ENCODE peak calls at places on chromosomes 12 and 14, in four cellular contexts. R is mucosa of descending colon, I is WTC11, A is left ventricle myocardium inferior. G is an unnamed sample.

GRCh38 chr12:85016423-85016822 is 19.7 kb downstream of the TSPAN19 start:
- DNase-seq in R (no peak), I (no peak), A (no peak), G (no peak)

GRCh38 chr12:58654021-58654420 is 266.3 kb downstream of the LRIG3 start:
- DNase-seq in I (no peak), A (no peak), R (no peak), G (no peak)

GRCh38 chr14:50719911-50720759 is 52.0 kb upstream of the SAV1 start:
- DNase-seq in R (no peak), I (no peak), A (no peak), G (no peak)

GRCh38 chr14:44962573-44963528 is 861 bp downstream of the TOGARAM1 start:
- DNase-seq in I (peak; percentile 39), A (peak; percentile 57), R (peak; percentile 52), G (peak; percentile 31)

GRCh38 chr12:40464121-40464520 is 228.1 kb upstream of the CNTN1 start:
- DNase-seq in A (no peak), I (no peak), R (no peak), G (no peak)

GRCh38 chr14:41925409-41925808 is 318.7 kb downstream of the LRFN5 start:
- DNase-seq in A (no peak), I (no peak), R (no peak), G (no peak)

GRCh38 chr12:124284368-124284767 is 10.5 kb upstream of the RFLNA start:
- DNase-seq in R (no peak), A (no peak), I (no peak), G (no peak)

GRCh38 chr14:24398298-24398942 is 383 bp upstream of the NYNRIN start:
- DNase-seq in I (peak; percentile 64), R (peak; percentile 60), A (peak; percentile 52), G (peak; percentile 68)

GRCh38 chr12:11553871-11554533 is 95.5 kb upstream of the ETV6 start:
- DNase-seq in I (peak; percentile 36), R (peak; percentile 78), A (no peak), G (no peak)

GRCh38 chr12:124992874-124993567 is 424 bp upstream of the BRI3BP start:
- DNase-seq in R (peak; percentile 89), A (no peak), I (peak; percentile 92), G (peak; percentile 58)

GRCh38 chr14:72558721-72559120 is 335.2 kb downstream of the DPF3 start:
- DNase-seq in I (no peak), A (no peak), R (no peak), G (no peak)

GRCh38 chr12:130364578-130364977 is 26.9 kb downstream of the PIWIL1 start:
- DNase-seq in R (no peak), I (no peak), A (no peak), G (no peak)

GRCh38 chr12:120640840-120641833 is 711 bp downstream of the CABP1 start:
- DNase-seq in R (peak; percentile 63), A (peak; percentile 43), I (peak; percentile 84), G (peak; percentile 80)

GRCh38 chr14:39219075-39219499 is 14.6 kb upstream of the MIA2 start:
- DNase-seq in A (no peak), I (no peak), R (no peak), G (no peak)

GRCh38 chr14:85533821-85534271 is 3.9 kb downstream of the FLRT2 start:
- DNase-seq in A (no peak), R (no peak), I (peak; percentile 56), G (peak; percentile 62)

GRCh38 chr12:67382206-67382871 is 113.2 kb downstream of the CAND1 start:
- DNase-seq in I (no peak), R (no peak), A (no peak), G (no peak)

GRCh38 chr14:89576960-89577359 is 159.9 kb upstream of the FOXN3 start:
- DNase-seq in R (no peak), I (no peak), A (no peak), G (no peak)

GRCh38 chr12:79844693-79845092 is 90.2 kb downstream of the PPP1R12A start:
- DNase-seq in R (no peak), A (no peak), I (no peak), G (no peak)

GRCh38 chr12:105018761-105019160 is 32.6 kb downstream of the NOPCHAP1 start:
- DNase-seq in A (no peak), R (no peak), I (no peak), G (no peak)

GRCh38 chr12:52232233-52232915 is 669 bp upstream of the KRT7 start:
- DNase-seq in R (no peak), A (no peak), I (no peak), G (no peak)

GRCh38 chr14:73613419-73613963 is 1.2 kb downstream of the ACOT6 start:
- DNase-seq in A (no peak), R (no peak), I (no peak), G (no peak)

GRCh38 chr12:13342971-13343370 is 146.4 kb downstream of the EMP1 start:
- DNase-seq in R (no peak), I (no peak), A (no peak), G (no peak)

GRCh38 chr12:106304001-106304421 is 1.5 kb downstream of the TCP11L2 start:
- DNase-seq in I (no peak), A (no peak), R (no peak), G (no peak)

GRCh38 chr14:62117718-62118164 is 355.5 kb downstream of the SNAPC1 start:
- DNase-seq in I (no peak), R (no peak), A (no peak), G (no peak)

GRCh38 chr12:71854594-71854993 is 15.0 kb downstream of the TBC1D15 start:
- DNase-seq in I (no peak), R (no peak), A (no peak), G (no peak)

GRCh38 chr14:61710853-61711817 is 15.8 kb downstream of the HIF1A start:
- DNase-seq in R (no peak), I (no peak), A (no peak), G (no peak)

GRCh38 chr14:83975435-83976222 is 1554.3 kb upstream of the FLRT2 start:
- DNase-seq in R (peak; percentile 15), A (peak; percentile 41), I (no peak), G (no peak)

DNA sequence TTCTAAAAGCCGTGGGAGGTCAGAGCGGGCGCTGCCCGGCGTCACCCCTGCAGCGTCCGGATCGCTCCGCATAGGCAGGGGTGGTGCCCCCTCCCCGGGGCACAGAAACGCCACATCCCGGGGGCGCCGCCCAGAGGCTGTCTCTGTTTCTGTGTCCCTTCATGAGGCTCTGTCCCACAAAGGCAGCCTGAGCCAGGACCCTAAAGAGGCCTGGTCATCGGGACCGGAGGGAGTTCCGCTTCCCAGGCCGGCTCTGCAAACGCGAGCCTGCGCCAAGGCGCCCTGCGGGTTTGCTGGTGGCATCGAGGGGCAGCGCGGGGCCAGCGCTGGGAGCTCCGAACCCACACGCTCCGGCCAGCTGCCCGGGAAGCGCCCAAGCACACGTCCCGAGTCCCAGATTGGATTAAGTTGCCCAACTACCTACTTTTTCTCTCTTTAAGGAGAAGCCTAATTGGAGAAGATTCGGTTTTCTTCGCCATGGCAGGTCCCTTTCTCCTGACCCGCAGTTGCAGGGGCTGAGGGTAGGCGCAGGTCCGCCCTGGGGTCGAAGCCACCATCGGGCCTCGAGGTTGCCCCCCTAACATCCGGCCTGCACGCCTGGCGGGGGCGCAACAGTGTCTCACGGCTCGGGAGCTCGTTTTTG is 421.7 kb downstream of the VRK1 start:
- DNase-seq in A (no peak), R (peak; percentile 2), I (peak; percentile 68), G (no peak)
- TF ChIP-seq CTCF in A (no peak), R (no peak), I (no peak), G (no peak)

DNA sequence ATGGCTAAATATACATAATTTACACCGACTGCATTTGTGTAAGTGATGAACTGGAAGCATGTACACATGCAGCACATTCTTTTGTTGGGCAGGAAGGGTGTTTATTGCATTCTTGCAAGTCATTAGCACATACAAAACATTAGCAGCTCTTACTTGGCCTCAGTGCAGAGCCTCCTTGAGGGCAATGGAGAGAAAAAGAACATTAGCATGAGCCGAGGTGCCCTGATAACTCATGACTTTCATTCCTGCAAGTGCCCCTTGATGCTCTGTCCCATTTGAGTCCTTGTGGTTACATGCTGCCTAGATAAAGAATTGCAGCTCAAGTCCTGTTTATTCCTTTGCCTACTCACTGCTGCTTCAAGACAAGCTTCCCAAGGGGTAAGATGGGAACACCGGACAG is 61.9 kb downstream of the PAX9 start:
- DNase-seq in R (no peak), I (no peak), A (no peak), G (no peak)
- TF ChIP-seq CTCF in R (no peak), I (no peak), A (no peak), G (no peak)

GRCh38 chr14:105064721-105065143 is 498 bp downstream of the GPR132 start:
- DNase-seq in R (peak; percentile 39), A (no peak), I (no peak), G (no peak)

GRCh38 chr14:105067140-105067968 is 2.1 kb upstream of the GPR132 start:
- DNase-seq in A (no peak), R (no peak), I (no peak), G (no peak)

GRCh38 chr14:105064001-105064400 is 1.2 kb downstream of the GPR132 start:
- DNase-seq in A (no peak), R (no peak), I (no peak), G (no peak)

GRCh38 chr14:105066285-105067071 is 1.2 kb upstream of the GPR132 start:
- DNase-seq in I (no peak), A (no peak), R (no peak), G (no peak)

DNA sequence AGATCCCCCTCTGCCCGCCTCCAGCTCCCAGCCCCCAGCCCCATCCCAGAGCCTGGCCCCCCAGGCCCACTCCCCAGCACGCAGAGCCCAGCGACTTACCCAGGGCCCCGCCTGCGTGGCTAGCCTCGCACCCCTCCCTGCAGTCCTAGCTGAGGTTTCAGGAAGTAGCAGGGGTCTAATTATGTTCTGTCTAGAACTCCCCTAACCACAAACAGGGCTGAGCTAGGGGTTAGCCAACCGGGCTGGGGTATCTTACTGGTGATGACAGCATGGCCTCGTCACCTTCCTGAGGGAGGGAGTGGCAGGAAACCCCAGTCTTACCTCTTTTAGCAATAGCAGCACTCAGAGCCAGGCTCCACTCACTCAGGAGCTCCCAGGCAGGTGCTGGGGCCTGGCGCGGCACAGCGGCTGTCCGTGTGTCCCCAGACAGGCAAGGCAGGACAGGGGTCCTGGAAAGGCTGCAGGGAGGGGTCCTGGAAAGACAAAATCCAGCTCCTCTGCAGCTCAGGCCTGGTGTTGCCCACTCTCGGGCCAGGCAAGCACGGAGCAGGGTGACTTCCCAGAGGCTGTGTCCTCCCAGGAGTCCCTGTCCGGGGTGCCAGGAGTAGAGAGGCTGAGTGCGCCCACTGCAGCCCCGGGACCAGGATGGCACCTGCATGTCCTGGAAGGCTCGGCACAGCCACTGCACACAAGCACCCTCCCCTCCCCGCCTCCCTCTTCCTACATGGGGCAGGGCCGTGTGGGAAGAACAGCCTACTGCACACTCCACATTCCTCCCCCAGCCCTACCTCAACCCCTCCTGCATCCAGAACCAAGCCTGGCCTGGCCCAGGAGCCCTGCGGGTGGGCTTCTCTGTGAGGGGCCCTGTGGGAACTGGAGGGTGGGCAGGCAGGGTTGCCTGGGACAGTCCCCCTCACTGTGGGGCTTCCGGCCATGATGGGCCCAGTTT is at the start of gene GPR132:
- DNase-seq in I (no peak), A (peak; percentile 44), R (peak; percentile 66), G (no peak)
- TF ChIP-seq CTCF in I (no peak), A (no peak), R (no peak), G (no peak)

DNA sequence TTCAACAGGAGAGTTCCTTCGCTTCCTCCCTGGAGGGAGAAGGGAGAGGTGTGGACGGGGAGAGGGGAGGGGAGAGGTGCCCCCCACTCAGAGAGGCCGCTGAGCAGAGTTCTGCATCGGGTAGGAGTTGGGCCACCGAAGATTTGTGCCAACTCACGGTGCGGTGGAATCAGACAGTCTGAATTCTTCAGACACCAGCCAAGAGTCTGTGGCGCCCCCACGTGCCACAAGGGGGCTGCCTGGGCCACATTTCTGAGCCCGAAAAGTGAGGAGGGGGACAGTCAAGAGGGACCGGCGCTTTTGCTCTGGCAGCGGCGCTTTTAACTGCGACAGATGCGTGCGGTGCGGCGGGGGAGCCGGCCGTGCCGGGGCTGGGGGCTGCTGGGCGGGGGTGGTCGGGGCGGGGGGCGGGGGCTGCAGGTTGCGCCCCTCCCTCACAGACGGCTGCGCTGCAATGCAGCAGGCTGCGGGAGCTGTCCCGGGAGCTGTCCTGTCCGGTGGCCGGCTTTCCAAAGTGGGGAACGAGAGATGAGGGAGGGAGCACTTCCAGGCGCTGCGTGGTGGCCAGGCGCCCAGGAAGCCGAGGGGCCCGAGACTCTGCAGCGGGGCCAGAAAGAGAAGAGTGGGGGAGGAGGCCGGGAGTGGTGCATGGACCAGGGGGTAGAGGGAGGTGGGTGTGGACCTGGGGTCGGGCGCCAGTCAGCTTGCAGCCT is 941 bp upstream of the RTL1 start:
- DNase-seq in A (no peak), I (peak; percentile 75), R (no peak), G (peak; percentile 73)
- TF ChIP-seq CTCF in A (no peak), I (no peak), R (no peak), G (peak; percentile 53)